ENCODE peak calls at places on chromosomes 12 and 14, in eight cellular contexts. M is H9, R is BE2C, A is upper lobe of right lung, B is fibroblast of the aortic adventitia, Q is RWPE1, X is left lung, F is AG04450. U is an unnamed sample.
A peak's percentile ranks its signal among the peaks of the same experiment; 100 is the strongest.

GRCh38 chr14:68230941-68231717 is 411.6 kb downstream of the RAD51B start:
- DNase-seq in M (no peak), A (no peak), Q (no peak), F (no peak), R (no peak), X (no peak), B (peak; percentile 65), U (peak; percentile 60)

GRCh38 chr12:78470354-78471195 is 394.0 kb upstream of the SYT1 start:
- DNase-seq in F (no peak), B (peak; percentile 68), M (peak; percentile 49), Q (peak; percentile 15), R (peak; percentile 61), X (no peak), A (no peak), U (no peak)

GRCh38 chr14:56199095-56199975 is 81.1 kb downstream of the PELI2 start:
- DNase-seq in R (peak; percentile 51), A (no peak), M (no peak), B (peak; percentile 94), F (peak; percentile 98), Q (no peak), X (no peak), U (no peak)

GRCh38 chr12:53481108-53481442 is 18.2 kb downstream of the MAP3K12 start:
- DNase-seq in R (no peak), B (no peak), A (no peak), Q (no peak), M (no peak), X (no peak), F (no peak), U (no peak)

GRCh38 chr14:42293180-42293579 is 686.5 kb downstream of the LRFN5 start:
- DNase-seq in M (no peak), R (no peak), A (no peak), B (no peak), X (no peak), Q (no peak), F (no peak), U (no peak)

GRCh38 chr12:112344220-112344619 is 38.0 kb downstream of the HECTD4 start:
- DNase-seq in R (no peak), M (no peak), F (no peak), X (no peak), B (no peak), A (no peak), Q (no peak), U (no peak)

GRCh38 chr12:6936642-6937480 is 6.8 kb upstream of the RNU7-1 start:
- DNase-seq in R (peak; percentile 46), Q (no peak), M (peak; percentile 85), B (no peak), F (no peak), X (no peak), A (no peak), U (no peak)

GRCh38 chr12:21656931-21657335 is 709 bp downstream of the LDHB start:
- DNase-seq in Q (peak; percentile 22), R (peak; percentile 57), A (peak; percentile 66), X (peak; percentile 56), M (peak; percentile 47), B (peak; percentile 52), F (no peak), U (no peak)

GRCh38 chr12:62861586-62861985 is 73.4 kb downstream of the PPM1H start:
- DNase-seq in M (no peak), X (no peak), F (no peak), A (no peak), Q (no peak), B (peak; percentile 12), R (no peak), U (no peak)

GRCh38 chr14:30855345-30856037 is 18.9 kb upstream of the COCH start:
- DNase-seq in F (no peak), M (no peak), A (no peak), B (no peak), X (no peak), R (no peak), Q (no peak), U (no peak)

GRCh38 chr14:61357118-61357517 is 35.7 kb downstream of the PRKCH start:
- DNase-seq in Q (no peak), B (no peak), M (no peak), F (no peak), R (no peak), A (no peak), X (no peak), U (no peak)

GRCh38 chr12:34016361-34016760 is 5.9 kb upstream of the ALG10 start:
- DNase-seq in R (no peak), Q (no peak), B (no peak), F (no peak), M (peak; percentile 43), X (no peak), A (no peak), U (no peak)

DNA sequence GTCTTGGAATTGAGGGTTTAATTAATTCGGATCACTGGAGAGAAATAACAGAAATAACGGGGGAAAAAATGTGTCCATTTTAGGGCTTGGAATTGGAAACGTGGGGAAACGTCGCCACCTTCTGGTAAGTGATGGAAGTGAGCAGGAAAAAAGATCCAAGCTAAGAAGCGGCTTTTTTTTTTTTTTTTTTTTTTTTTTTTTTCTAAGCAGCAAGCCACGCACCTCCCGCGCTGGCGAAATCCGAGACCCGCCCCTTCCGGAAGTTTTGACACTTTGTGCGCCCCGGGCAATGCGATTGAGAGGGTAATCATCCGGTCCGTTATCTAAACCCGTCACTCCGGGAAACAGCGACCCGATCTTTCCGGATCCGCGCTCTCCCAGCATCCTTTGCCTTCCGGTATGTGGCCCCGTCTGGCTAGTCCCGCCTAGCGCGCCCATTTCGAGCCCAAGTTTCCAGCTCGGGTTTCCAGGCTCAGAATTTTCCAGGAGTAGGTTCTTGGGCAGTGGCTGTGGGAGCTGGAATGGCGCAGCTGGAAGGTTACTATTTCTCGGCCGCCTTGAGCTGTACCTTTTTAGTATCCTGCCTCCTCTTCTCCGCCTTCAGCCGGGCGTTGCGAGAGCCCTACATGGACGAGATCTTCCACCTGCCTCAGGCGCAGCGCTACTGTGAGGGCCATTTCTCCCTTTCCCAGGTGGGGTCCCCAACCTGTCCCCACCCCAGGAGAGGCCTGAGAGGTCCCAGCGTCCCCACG is at the start of gene ALG10:
- DNase-seq in R (peak; percentile 96), X (peak; percentile 97), M (peak; percentile 97), B (peak; percentile 98), Q (peak; percentile 84), A (peak; percentile 96), F (peak; percentile 97), U (peak; percentile 95)
- TF ChIP-seq CTCF in R (peak; percentile 70), X (peak; percentile 63), M (peak; percentile 77), B (peak; percentile 65), Q (peak; percentile 52), A (peak; percentile 73), F (peak; percentile 73), U (peak; percentile 70)

GRCh38 chr12:49000346-49000745 is 1.2 kb upstream of the DDN start:
- DNase-seq in R (no peak), F (no peak), M (peak; percentile 14), A (no peak), Q (no peak), B (no peak), X (no peak), U (no peak)

GRCh38 chr12:48996794-48997718 is 2.1 kb downstream of the DDN start:
- DNase-seq in R (peak; percentile 91), M (peak; percentile 89), B (peak; percentile 55), F (no peak), Q (no peak), X (peak; percentile 84), A (peak; percentile 89), U (peak; percentile 84)

GRCh38 chr12:48997719-48998496 is 1.3 kb downstream of the DDN start:
- DNase-seq in M (peak; percentile 79), R (peak; percentile 73), B (no peak), F (no peak), A (no peak), X (no peak), Q (no peak), U (no peak)

GRCh38 chr12:48998497-48999353 is 450 bp downstream of the DDN start:
- DNase-seq in Q (no peak), B (no peak), X (no peak), R (no peak), A (no peak), M (peak; percentile 65), F (no peak), U (no peak)

GRCh38 chr12:48999371-49000131 is at the start of gene DDN:
- DNase-seq in A (no peak), B (no peak), X (no peak), R (peak; percentile 95), Q (no peak), F (no peak), M (peak; percentile 61), U (no peak)
- TF ChIP-seq CTCF in A (no peak), B (no peak), X (no peak), R (peak; percentile 5), Q (no peak), F (no peak), M (peak; percentile 26), U (no peak)

DNA sequence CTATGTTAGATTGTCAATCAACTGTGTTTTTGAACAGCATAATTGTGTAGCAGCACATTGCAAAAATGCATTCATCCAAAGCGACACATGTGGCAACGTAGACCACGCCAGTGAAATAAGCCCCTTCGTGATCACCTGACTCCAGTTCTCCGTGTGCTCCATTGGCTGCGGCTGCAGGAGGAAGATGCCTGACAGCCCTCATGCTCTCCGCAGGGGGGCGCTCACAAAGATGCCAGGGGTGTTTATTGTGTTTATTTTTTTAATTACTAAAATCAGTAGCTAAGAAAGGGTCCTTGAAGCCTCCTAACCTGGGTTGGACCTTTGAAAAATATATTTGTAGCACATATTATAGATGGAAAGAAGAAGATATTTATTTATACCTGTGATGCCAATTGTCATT is 116.3 kb downstream of the SLC15A4 start:
- DNase-seq in R (no peak), B (no peak), A (no peak), M (peak; percentile 52), X (no peak), Q (no peak), F (no peak), U (no peak)
- TF ChIP-seq CTCF in R (no peak), B (no peak), A (no peak), M (peak; percentile 65), X (no peak), Q (no peak), F (no peak), U (no peak)

GRCh38 chr12:104677441-104678089 is 220.8 kb downstream of the CHST11 start:
- DNase-seq in M (no peak), Q (no peak), B (no peak), R (no peak), X (no peak), F (no peak), A (no peak), U (no peak)

GRCh38 chr12:104681012-104681690 is 224.4 kb downstream of the CHST11 start:
- DNase-seq in F (no peak), A (no peak), M (no peak), B (no peak), X (no peak), R (no peak), Q (no peak), U (no peak)

GRCh38 chr12:104680506-104680905 is 223.8 kb downstream of the CHST11 start:
- DNase-seq in M (no peak), X (no peak), F (no peak), A (no peak), R (no peak), B (no peak), Q (no peak), U (no peak)

GRCh38 chr12:104682790-104683279 is 226.1 kb downstream of the CHST11 start:
- DNase-seq in A (no peak), M (no peak), X (no peak), B (no peak), R (no peak), Q (no peak), F (no peak), U (no peak)

DNA sequence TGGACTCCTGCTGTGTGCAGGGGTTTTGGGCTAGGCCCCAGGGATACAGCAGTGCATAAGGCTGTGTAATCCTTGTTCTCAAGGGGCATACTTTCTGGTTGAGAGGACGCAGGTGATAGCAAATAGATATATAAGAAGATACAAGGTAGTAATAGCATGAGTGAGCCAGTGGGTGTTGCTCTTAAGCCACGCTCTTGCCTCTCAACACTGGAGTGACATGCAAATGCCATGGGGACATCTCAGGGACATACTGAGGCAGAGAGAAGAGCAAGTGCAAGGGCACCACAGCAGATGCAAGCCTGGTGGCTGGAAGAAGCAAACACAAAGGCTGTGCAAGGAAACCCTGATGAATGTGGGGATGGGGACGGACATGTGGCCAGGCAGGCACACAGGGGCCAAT is 223.3 kb downstream of the CHST11 start:
- DNase-seq in A (no peak), M (no peak), R (peak; percentile 31), F (no peak), Q (no peak), X (no peak), B (no peak), U (no peak)
- TF ChIP-seq CTCF in A (no peak), M (peak; percentile 66), R (peak; percentile 67), F (peak; percentile 39), Q (no peak), X (no peak), B (peak; percentile 21), U (peak; percentile 39)

U was measured in right lobe of liver.